ENCODE peak calls at places on chromosomes 1 and 21, in four cellular contexts. G is K562, B is H1, A is SK-N-SH. K is an unnamed sample.

GRCh38 chr1:110112143-110112542 is at the start of gene UBL4B:
- DNase-seq in G (no peak), B (no peak), A (no peak), K (no peak)

GRCh38 chr1:206905295-206906164 is 8.3 kb downstream of the IL24 start:
- DNase-seq in G (no peak), B (no peak), A (no peak), K (no peak)

GRCh38 chr21:44024895-44025353 is 12.8 kb downstream of the TRAPPC10 start:
- DNase-seq in G (peak), B (no peak), A (no peak), K (no peak)

GRCh38 chr21:44657635-44658183 is at the start of gene KRTAP12-3:
- DNase-seq in G (no peak), B (no peak), A (no peak), K (no peak)

GRCh38 chr1:195745170-195746009 is 862.9 kb downstream of the KCNT2 start:
- DNase-seq in G (no peak), B (no peak), A (no peak), K (no peak)

GRCh38 chr21:42227909-42228708 is 9.2 kb downstream of the ABCG1 start:
- DNase-seq in G (peak), B (no peak), A (peak), K (peak)

GRCh38 chr1:45647248-45648021 is 23.6 kb upstream of the CCDC17 start:
- DNase-seq in G (no peak), B (no peak), A (no peak), K (no peak)

GRCh38 chr1:216929870-216930582 is 206.8 kb upstream of the ESRRG start:
- DNase-seq in G (no peak), B (no peak), A (no peak), K (no peak)

GRCh38 chr1:177913762-177914540 is 55.9 kb downstream of the SEC16B start:
- DNase-seq in G (no peak), B (peak), A (peak), K (peak)

GRCh38 chr1:42214447-42214871 is 49.9 kb upstream of the GUCA2A start:
- DNase-seq in G (no peak), B (no peak), A (no peak), K (no peak)

GRCh38 chr1:29327223-29327935 is 91.1 kb downstream of the PTPRU start:
- DNase-seq in G (no peak), B (no peak), A (no peak), K (no peak)

GRCh38 chr1:178344513-178345077 is 152.2 kb downstream of the CLEC20A start:
- DNase-seq in G (no peak), B (no peak), A (peak), K (no peak)

GRCh38 chr1:67682659-67683197 is 2.3 kb upstream of the GADD45A start:
- DNase-seq in G (peak), B (no peak), A (no peak), K (no peak)

GRCh38 chr1:221880182-221880581 is 138.3 kb upstream of the DUSP10 start:
- DNase-seq in G (no peak), B (no peak), A (no peak), K (no peak)

GRCh38 chr1:7454895-7455784 is 316.0 kb upstream of the VAMP3 start:
- DNase-seq in G (no peak), B (no peak), A (peak), K (no peak)

GRCh38 chr1:196209983-196210382 is 398.3 kb downstream of the KCNT2 start:
- DNase-seq in G (no peak), B (no peak), A (peak), K (no peak)

GRCh38 chr1:145892486-145893087 is 6.9 kb upstream of the ANKRD35 start:
- DNase-seq in G (no peak), B (no peak), A (no peak), K (no peak)

GRCh38 chr1:188986751-188987417 is 1490.8 kb downstream of the BRINP3 start:
- DNase-seq in G (no peak), B (peak), A (no peak), K (peak)

GRCh38 chr1:175788586-175789252 is 45.3 kb upstream of the TNR start:
- DNase-seq in G (no peak), B (no peak), A (no peak), K (no peak)

GRCh38 chr1:175793617-175794016 is 50.2 kb upstream of the TNR start:
- DNase-seq in G (no peak), B (no peak), A (no peak), K (no peak)

GRCh38 chr1:175797576-175797975 is 54.2 kb upstream of the TNR start:
- DNase-seq in G (no peak), B (no peak), A (no peak), K (no peak)

GRCh38 chr1:175792126-175792525 is 48.7 kb upstream of the TNR start:
- DNase-seq in G (no peak), B (no peak), A (peak), K (no peak)
- TF ChIP-seq TEAD4 in G (no peak), B (no peak), A (no peak), K (no peak)

GRCh38 chr1:53681647-53682368 is 57.2 kb downstream of the GLIS1 start:
- DNase-seq in G (peak), B (peak), A (peak), K (peak)
- TF ChIP-seq TEAD4 in G (no peak), B (peak), A (no peak), K (no peak)

GRCh38 chr1:21680918-21681317 is 11.8 kb upstream of the RAP1GAP start:
- DNase-seq in G (no peak), B (peak), A (no peak), K (no peak)

GRCh38 chr1:21687081-21687529 is 17.9 kb upstream of the RAP1GAP start:
- DNase-seq in G (no peak), B (no peak), A (no peak), K (no peak)

GRCh38 chr1:21681426-21681825 is 12.3 kb upstream of the RAP1GAP start:
- DNase-seq in G (no peak), B (peak), A (no peak), K (no peak)

GRCh38 chr1:21689531-21690165 is 20.5 kb upstream of the RAP1GAP start:
- DNase-seq in G (no peak), B (no peak), A (no peak), K (no peak)

DNA sequence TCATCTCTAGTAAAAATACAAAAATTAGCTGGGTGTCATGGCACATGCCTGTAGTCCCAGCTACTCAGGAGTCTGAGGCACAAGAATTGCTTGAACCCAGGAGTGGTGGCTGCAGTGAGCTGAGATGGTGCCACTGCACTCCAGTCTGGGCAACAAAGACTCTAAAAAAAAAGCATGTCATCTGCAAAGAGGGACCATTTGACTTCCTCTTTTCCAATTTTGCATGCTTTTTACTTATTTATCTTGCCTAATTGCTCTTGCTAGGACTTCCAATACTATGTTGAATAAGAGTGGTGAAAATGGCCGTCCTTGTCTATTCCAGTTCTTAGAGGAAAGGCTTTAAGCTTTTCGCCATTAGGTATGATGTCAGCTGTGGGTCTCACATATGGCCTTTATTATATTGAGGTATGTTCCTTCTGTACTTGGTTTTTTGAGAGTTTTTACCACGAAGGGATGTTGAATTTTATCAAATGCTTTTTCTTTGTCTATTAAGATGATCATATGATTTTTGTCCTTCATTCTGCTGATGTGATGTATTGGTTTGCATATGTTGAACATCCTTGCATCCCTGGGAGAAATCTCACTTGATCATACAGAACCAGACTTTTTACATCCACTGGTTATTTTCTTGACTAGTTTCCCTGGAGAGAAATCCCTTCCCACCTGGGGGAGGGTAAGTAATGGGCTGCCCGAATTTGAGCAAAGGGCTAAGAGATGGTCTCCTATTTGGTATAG is 17.0 kb upstream of the RAP1GAP start:
- DNase-seq in G (no peak), B (no peak), A (no peak), K (no peak)
- TF ChIP-seq TEAD4 in G (no peak), B (no peak), A (no peak), K (no peak)

DNA sequence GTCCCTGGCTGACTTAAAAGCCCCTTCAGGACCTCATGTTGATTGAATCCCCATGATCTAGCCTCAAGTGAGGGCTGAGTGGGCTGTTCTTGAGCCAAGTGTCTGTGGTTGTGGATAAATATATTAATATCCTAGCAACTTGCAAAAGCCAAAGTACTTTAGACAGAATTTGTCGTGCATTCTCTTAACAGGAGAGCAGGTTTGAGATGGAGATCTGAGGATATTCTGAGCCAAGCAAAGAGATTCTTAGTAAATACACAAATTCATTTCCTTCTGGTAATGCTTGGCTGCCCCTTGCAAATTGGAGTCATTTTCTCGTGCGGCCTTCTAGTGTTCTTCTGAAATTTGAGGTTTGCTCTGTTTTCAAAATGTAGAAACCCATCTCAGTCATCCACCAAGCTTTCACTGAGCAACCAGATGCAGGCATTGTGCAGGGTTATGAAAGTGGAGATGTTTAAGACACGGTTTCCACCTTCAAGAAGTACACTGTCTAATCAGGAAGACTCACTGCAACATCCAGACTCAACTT is 242.1 kb upstream of the JUN start:
- DNase-seq in G (no peak), B (no peak), A (no peak), K (no peak)
- TF ChIP-seq TEAD4 in G (no peak), B (no peak), A (no peak), K (no peak)

GRCh38 chr1:87104945-87105344 is 190.5 kb downstream of the HS2ST1 start:
- DNase-seq in G (no peak), B (no peak), A (no peak), K (no peak)

GRCh38 chr1:87106158-87106557 is 191.7 kb downstream of the HS2ST1 start:
- DNase-seq in G (no peak), B (no peak), A (no peak), K (no peak)

GRCh38 chr1:87109012-87109411 is 194.6 kb downstream of the HS2ST1 start:
- DNase-seq in G (no peak), B (no peak), A (no peak), K (no peak)

GRCh38 chr1:87108228-87108627 is 193.8 kb downstream of the HS2ST1 start:
- DNase-seq in G (no peak), B (no peak), A (no peak), K (no peak)

GRCh38 chr1:87106867-87107266 is 192.4 kb downstream of the HS2ST1 start:
- DNase-seq in G (no peak), B (no peak), A (no peak), K (no peak)
- TF ChIP-seq TEAD4 in G (no peak), B (no peak), A (no peak), K (no peak)

DNA sequence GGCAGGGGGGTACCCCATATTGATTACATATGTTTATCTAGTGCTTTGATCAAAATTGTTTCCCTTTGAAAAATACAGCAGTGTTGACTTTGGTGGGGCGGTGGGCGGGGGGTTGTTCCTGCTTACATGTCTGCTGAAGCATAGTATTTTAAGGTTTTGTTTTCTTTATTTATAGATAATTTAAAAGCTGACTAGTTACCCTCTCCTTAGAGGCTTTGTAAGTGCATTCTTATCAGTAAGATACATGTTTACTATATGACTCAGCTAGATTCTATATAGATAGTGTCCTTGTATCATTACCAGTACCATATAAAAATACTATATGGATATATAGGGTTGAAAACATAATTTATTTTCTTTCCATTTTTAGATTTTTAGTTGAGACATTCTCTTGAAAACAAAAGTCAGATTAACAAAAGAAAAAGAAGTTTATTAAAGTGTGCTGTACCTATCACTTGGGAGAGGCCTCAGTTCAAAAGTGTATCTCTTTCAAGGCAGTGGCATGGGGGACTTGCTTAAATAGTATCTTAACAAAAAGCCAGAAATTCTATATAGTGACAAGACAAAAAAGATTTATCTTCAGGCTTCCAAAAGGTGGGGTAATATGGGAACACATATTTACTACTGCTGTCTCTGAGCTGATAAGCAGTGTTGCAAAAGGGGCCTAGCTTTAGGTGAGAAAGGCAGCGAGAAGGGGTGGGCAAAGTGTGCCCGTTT is 79.0 kb downstream of the HS2ST1 start:
- DNase-seq in G (no peak), B (no peak), A (no peak), K (no peak)
- TF ChIP-seq TEAD4 in G (no peak), B (no peak), A (no peak), K (no peak)

DNA sequence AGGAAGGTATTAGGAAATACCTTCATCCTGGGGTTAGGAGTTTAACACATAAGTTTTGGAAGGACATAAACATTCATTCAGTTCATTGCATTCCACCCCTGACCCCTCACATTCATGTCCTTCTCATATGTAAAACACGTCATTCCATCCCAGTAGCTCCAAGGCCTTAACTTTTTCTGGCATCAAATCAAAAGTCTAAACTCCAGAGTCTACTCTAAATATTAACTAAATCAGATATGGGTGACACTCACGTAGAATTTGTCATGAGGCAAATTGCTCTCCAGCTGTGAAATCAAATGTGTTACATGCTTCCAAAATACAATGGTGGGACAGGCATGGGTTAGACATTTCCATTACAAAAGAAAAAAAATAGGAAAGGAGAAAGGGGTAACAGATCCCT is 298.2 kb upstream of the LRRC7 start:
- DNase-seq in G (no peak), B (no peak), A (no peak), K (no peak)
- TF ChIP-seq TEAD4 in G (no peak), B (no peak), A (no peak), K (no peak)

GRCh38 chr1:210366767-210367166 is 38.1 kb downstream of the HHAT start:
- DNase-seq in G (no peak), B (no peak), A (no peak), K (no peak)
- TF ChIP-seq TEAD4 in G (no peak), B (no peak), A (no peak), K (no peak)

GRCh38 chr1:43858324-43858723 is 75.3 kb upstream of the ARTN start:
- DNase-seq in G (no peak), B (peak), A (peak), K (peak)
- TF ChIP-seq TEAD4 in G (no peak), B (peak), A (peak), K (no peak)